ENCODE peak calls at places on chromosomes 3 and 15, in four cellular contexts. S is SW480, Y is AG09309, L is neural crest cell. N is an unnamed sample.
A peak's percentile ranks its signal among the peaks of the same experiment; 100 is the strongest.

GRCh38 chr3:29426302-29427226 is 145.7 kb downstream of the RBMS3 start:
- DNase-seq in S (no peak), L (no peak), Y (no peak), N (no peak)

GRCh38 chr15:62067448-62068044 is 769 bp downstream of the C2CD4A start:
- DNase-seq in L (no peak), Y (no peak), S (peak; percentile 25), N (no peak)

GRCh38 chr3:71510485-71510884 is 73.0 kb downstream of the FOXP1 start:
- DNase-seq in Y (peak; percentile 41), S (no peak), L (no peak), N (peak; percentile 34)

GRCh38 chr15:70533931-70534742 is 229.2 kb downstream of the UACA start:
- DNase-seq in S (no peak), L (no peak), Y (peak; percentile 18), N (no peak)

GRCh38 chr3:194816748-194817591 is 131.3 kb downstream of the FAM43A start:
- DNase-seq in L (no peak), Y (no peak), S (no peak), N (no peak)

GRCh38 chr3:43004282-43004681 is 25.2 kb downstream of the GASK1A start:
- DNase-seq in S (peak; percentile 13), L (no peak), Y (no peak), N (peak; percentile 91)

GRCh38 chr3:115602194-115602593 is 21.1 kb upstream of the GAP43 start:
- DNase-seq in Y (no peak), S (no peak), L (no peak), N (no peak)

GRCh38 chr3:73681610-73682009 is 56.9 kb upstream of the PDZRN3 start:
- DNase-seq in S (no peak), L (no peak), Y (peak; percentile 57), N (peak; percentile 95)

GRCh38 chr15:83323296-83323711 is 38.8 kb upstream of the BNC1 start:
- DNase-seq in L (no peak), S (peak; percentile 70), Y (peak; percentile 79), N (peak; percentile 99)

GRCh38 chr3:100009285-100010086 is 104.8 kb downstream of the FILIP1L start:
- DNase-seq in L (no peak), S (no peak), Y (no peak), N (no peak)

GRCh38 chr3:68866157-68866556 is 66.2 kb downstream of the TAFA4 start:
- DNase-seq in S (no peak), L (no peak), Y (no peak), N (no peak)

GRCh38 chr15:67185051-67185450 is 69.4 kb downstream of the AAGAB start:
- DNase-seq in L (no peak), Y (no peak), S (no peak), N (no peak)

GRCh38 chr3:184687363-184688049 is 24.4 kb downstream of the MAGEF1 start:
- DNase-seq in L (no peak), Y (no peak), S (no peak), N (no peak)

GRCh38 chr3:51311055-51311454 is 74.0 kb upstream of the MANF start:
- DNase-seq in L (no peak), S (peak; percentile 36), Y (no peak), N (peak; percentile 28)

GRCh38 chr3:99907959-99908544 is 90.4 kb downstream of the CMSS1 start:
- DNase-seq in S (no peak), Y (no peak), L (no peak), N (no peak)

GRCh38 chr15:49370782-49371181 is 52.3 kb upstream of the FGF7 start:
- DNase-seq in L (no peak), S (peak; percentile 6), Y (no peak), N (peak; percentile 53)

GRCh38 chr3:46061887-46062286 is 34.6 kb upstream of the XCR1 start:
- DNase-seq in L (no peak), S (no peak), Y (no peak), N (no peak)

GRCh38 chr3:122857019-122857418 is 62.1 kb downstream of the SLC49A4 start:
- DNase-seq in S (peak; percentile 4), L (no peak), Y (peak; percentile 31), N (peak; percentile 74)

GRCh38 chr3:52058111-52058510 is 1.7 kb upstream of the DUSP7 start:
- DNase-seq in L (no peak), S (no peak), Y (no peak), N (no peak)

GRCh38 chr15:39682366-39682765 is 100.3 kb downstream of the FSIP1 start:
- DNase-seq in Y (peak; percentile 53), S (no peak), L (no peak), N (no peak)

GRCh38 chr3:69379661-69380060 is 6.2 kb downstream of the FRMD4B start:
- DNase-seq in S (no peak), Y (no peak), L (no peak), N (no peak)

GRCh38 chr3:151926956-151927355 is 53.5 kb downstream of the SUCNR1 start:
- DNase-seq in Y (peak; percentile 72), L (no peak), S (peak; percentile 22), N (peak; percentile 91)

GRCh38 chr3:160006282-160007163 is 17.9 kb downstream of the IL12A start:
- DNase-seq in S (peak; percentile 75), L (peak; percentile 29), Y (peak; percentile 51), N (peak; percentile 82)

GRCh38 chr15:78061963-78062427 is 15.5 kb downstream of the TBC1D2B start:
- DNase-seq in S (peak; percentile 42), L (no peak), Y (no peak), N (peak; percentile 62)

GRCh38 chr3:129795596-129795995 is 97.9 kb downstream of the TMCC1 start:
- DNase-seq in L (no peak), S (peak; percentile 81), Y (no peak), N (peak; percentile 59)

GRCh38 chr3:46017720-46018119 is 9.6 kb downstream of the XCR1 start:
- DNase-seq in S (peak; percentile 7), Y (no peak), L (no peak), N (peak; percentile 56)

GRCh38 chr3:170405101-170405500 is 13.6 kb upstream of the CLDN11 start:
- DNase-seq in S (no peak), Y (no peak), L (no peak), N (no peak)

GRCh38 chr3:169173231-169173630 is 490.3 kb downstream of the MECOM start:
- DNase-seq in L (no peak), S (no peak), Y (no peak), N (peak; percentile 60)

GRCh38 chr3:65575376-65575840 is 463.3 kb downstream of the MAGI1 start:
- DNase-seq in L (no peak), S (peak; percentile 29), Y (peak; percentile 28), N (peak; percentile 82)

N was measured in fibroblast of mammary gland.